ENCODE peak calls at places on chromosomes 5 and 9, in five cellular contexts. One of them, this sample, is unnamed.

GRCh38 chr5:561408-561807 is 37.2 kb upstream of the SLC9A3 start:
- DNase-seq in astrocyte of the spinal cord: no peak
- DNase-seq in NB4: no peak
- DNase-seq in right lobe of liver: no peak
- DNase-seq in GM20000: no peak
- DNase-seq in this sample: no peak

GRCh38 chr5:167777746-167778145 is 513.7 kb upstream of the WWC1 start:
- DNase-seq in NB4: no peak
- DNase-seq in GM20000: no peak
- DNase-seq in astrocyte of the spinal cord: peak
- DNase-seq in right lobe of liver: no peak
- DNase-seq in this sample: no peak

GRCh38 chr9:91495450-91495849 is 71.8 kb upstream of the NFIL3 start:
- DNase-seq in NB4: no peak
- DNase-seq in right lobe of liver: no peak
- DNase-seq in GM20000: no peak
- DNase-seq in astrocyte of the spinal cord: peak
- DNase-seq in this sample: no peak

GRCh38 chr5:135135530-135136201 is 101.6 kb upstream of the PITX1 start:
- DNase-seq in right lobe of liver: peak
- DNase-seq in astrocyte of the spinal cord: peak
- DNase-seq in GM20000: no peak
- DNase-seq in NB4: no peak
- DNase-seq in this sample: no peak

GRCh38 chr5:91109634-91110033 is 273.5 kb downstream of the ARRDC3 start:
- DNase-seq in NB4: no peak
- DNase-seq in astrocyte of the spinal cord: peak
- DNase-seq in right lobe of liver: no peak
- DNase-seq in GM20000: no peak
- DNase-seq in this sample: no peak

GRCh38 chr5:41068169-41068568 is 3.0 kb downstream of the MROH2B start:
- DNase-seq in NB4: no peak
- DNase-seq in GM20000: no peak
- DNase-seq in astrocyte of the spinal cord: peak
- DNase-seq in right lobe of liver: no peak
- DNase-seq in this sample: no peak

GRCh38 chr5:176185133-176185733 is 53.0 kb upstream of the SIMC1 start:
- DNase-seq in GM20000: no peak
- DNase-seq in NB4: peak
- DNase-seq in right lobe of liver: no peak
- DNase-seq in astrocyte of the spinal cord: no peak
- DNase-seq in this sample: no peak

GRCh38 chr9:133821606-133822438 is 83.7 kb upstream of the SARDH start:
- DNase-seq in NB4: no peak
- DNase-seq in right lobe of liver: no peak
- DNase-seq in astrocyte of the spinal cord: peak
- DNase-seq in GM20000: peak
- DNase-seq in this sample: no peak

GRCh38 chr9:16816006-16816405 is 54.5 kb downstream of the BNC2 start:
- DNase-seq in right lobe of liver: no peak
- DNase-seq in NB4: no peak
- DNase-seq in astrocyte of the spinal cord: no peak
- DNase-seq in GM20000: no peak
- DNase-seq in this sample: no peak

GRCh38 chr5:181190711-181191525 is 14.1 kb downstream of the TRIM7 start:
- DNase-seq in GM20000: peak
- DNase-seq in astrocyte of the spinal cord: no peak
- DNase-seq in right lobe of liver: peak
- DNase-seq in NB4: peak
- DNase-seq in this sample: peak

GRCh38 chr5:166111021-166111420 is 2180.4 kb upstream of the WWC1 start:
- DNase-seq in right lobe of liver: no peak
- DNase-seq in astrocyte of the spinal cord: no peak
- DNase-seq in GM20000: no peak
- DNase-seq in NB4: no peak
- DNase-seq in this sample: no peak

GRCh38 chr9:14782652-14783051 is 60.1 kb upstream of the CER1 start:
- DNase-seq in NB4: peak
- DNase-seq in right lobe of liver: no peak
- DNase-seq in astrocyte of the spinal cord: no peak
- DNase-seq in GM20000: no peak
- DNase-seq in this sample: no peak

GRCh38 chr9:121599186-121599871 is 52.1 kb upstream of the DAB2IP start:
- DNase-seq in NB4: peak
- DNase-seq in right lobe of liver: peak
- DNase-seq in astrocyte of the spinal cord: no peak
- DNase-seq in GM20000: peak
- DNase-seq in this sample: no peak

GRCh38 chr9:122254761-122255160 is 9.9 kb downstream of the RBM18 start:
- DNase-seq in GM20000: no peak
- DNase-seq in NB4: no peak
- DNase-seq in right lobe of liver: no peak
- DNase-seq in astrocyte of the spinal cord: no peak
- DNase-seq in this sample: no peak

GRCh38 chr5:94031631-94032030 is 290.2 kb upstream of the POU5F2 start:
- DNase-seq in GM20000: no peak
- DNase-seq in astrocyte of the spinal cord: no peak
- DNase-seq in NB4: no peak
- DNase-seq in right lobe of liver: no peak
- DNase-seq in this sample: no peak

GRCh38 chr5:939368-939767 is 46.7 kb downstream of the TRIP13 start:
- DNase-seq in NB4: no peak
- DNase-seq in GM20000: no peak
- DNase-seq in right lobe of liver: no peak
- DNase-seq in astrocyte of the spinal cord: no peak
- DNase-seq in this sample: no peak

GRCh38 chr5:176658007-176658599 is 10.8 kb downstream of the TSPAN17 start:
- DNase-seq in NB4: peak
- DNase-seq in right lobe of liver: peak
- DNase-seq in GM20000: peak
- DNase-seq in astrocyte of the spinal cord: peak
- DNase-seq in this sample: no peak

GRCh38 chr5:123554601-123555000 is 42.6 kb downstream of the CSNK1G3 start:
- DNase-seq in NB4: no peak
- DNase-seq in right lobe of liver: no peak
- DNase-seq in astrocyte of the spinal cord: no peak
- DNase-seq in GM20000: no peak
- DNase-seq in this sample: no peak

GRCh38 chr5:57174128-57174849 is 430 bp downstream of the GPBP1 start:
- DNase-seq in right lobe of liver: no peak
- DNase-seq in astrocyte of the spinal cord: no peak
- DNase-seq in NB4: peak
- DNase-seq in GM20000: no peak
- DNase-seq in this sample: no peak

GRCh38 chr9:112705773-112706427 is 12.0 kb downstream of the INIP start:
- DNase-seq in NB4: peak
- DNase-seq in astrocyte of the spinal cord: peak
- DNase-seq in GM20000: no peak
- DNase-seq in right lobe of liver: no peak
- DNase-seq in this sample: no peak
- TF ChIP-seq CTCF in NB4: no peak
- TF ChIP-seq CTCF in astrocyte of the spinal cord: peak
- TF ChIP-seq CTCF in GM20000: no peak
- TF ChIP-seq CTCF in right lobe of liver: peak
- TF ChIP-seq CTCF in this sample: no peak

GRCh38 chr5:31007672-31008071 is 185.8 kb upstream of the CDH6 start:
- DNase-seq in astrocyte of the spinal cord: no peak
- DNase-seq in right lobe of liver: no peak
- DNase-seq in NB4: no peak
- DNase-seq in GM20000: no peak
- DNase-seq in this sample: no peak
- TF ChIP-seq CTCF in astrocyte of the spinal cord: no peak
- TF ChIP-seq CTCF in right lobe of liver: no peak
- TF ChIP-seq CTCF in NB4: no peak
- TF ChIP-seq CTCF in GM20000: no peak
- TF ChIP-seq CTCF in this sample: no peak

DNA sequence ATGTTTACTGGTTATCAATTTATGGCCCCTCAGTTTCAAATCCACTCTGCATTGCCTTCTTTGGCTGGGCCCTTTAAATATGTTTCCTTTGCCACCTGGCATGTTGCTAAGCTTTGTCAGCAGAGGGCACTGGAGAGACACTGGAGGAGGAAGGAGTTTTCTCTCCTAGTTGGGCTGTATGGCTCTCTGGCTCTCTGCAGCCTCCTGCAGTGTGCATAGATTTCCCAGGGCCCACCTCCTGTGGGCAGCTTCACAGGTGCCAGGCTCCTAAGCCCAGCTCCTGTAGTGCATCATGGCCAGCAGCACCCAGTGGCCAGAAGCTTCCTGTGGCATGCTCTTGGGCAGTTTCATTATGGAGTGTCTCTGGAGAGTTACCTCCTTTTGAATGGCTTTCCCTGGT is 23.3 kb downstream of the CAVIN4 start:
- DNase-seq in GM20000: peak
- DNase-seq in right lobe of liver: no peak
- DNase-seq in astrocyte of the spinal cord: peak
- DNase-seq in NB4: peak
- DNase-seq in this sample: peak
- TF ChIP-seq CTCF in GM20000: peak
- TF ChIP-seq CTCF in right lobe of liver: peak
- TF ChIP-seq CTCF in astrocyte of the spinal cord: peak
- TF ChIP-seq CTCF in NB4: peak
- TF ChIP-seq CTCF in this sample: peak

GRCh38 chr5:65588694-65589093 is 25.6 kb downstream of the PPWD1 start:
- DNase-seq in astrocyte of the spinal cord: no peak
- DNase-seq in GM20000: no peak
- DNase-seq in right lobe of liver: no peak
- DNase-seq in NB4: no peak
- DNase-seq in this sample: no peak
- TF ChIP-seq CTCF in astrocyte of the spinal cord: peak
- TF ChIP-seq CTCF in GM20000: no peak
- TF ChIP-seq CTCF in right lobe of liver: peak
- TF ChIP-seq CTCF in NB4: no peak
- TF ChIP-seq CTCF in this sample: no peak

This sample was measured in GM06990.